ENCODE peak calls at places on chromosomes 4 and X, in four cellular contexts. E is activated CD4-positive, alpha-beta T cell treated with anti-CD3 and anti-CD28 coated beads, Interleukin-2, amount 50 U/mL, for 24 hours; C is AG08395; S is NCI-H1105 treated with DMSO at 0.1 percent for 48 hours. U is an unnamed sample.

GRCh38 chrX:155768036-155768769 is 112.9 kb upstream of the VAMP7 start:
- DNase-seq in C (peak; percentile 16), E (no peak), S (peak; percentile 37), U (no peak)

GRCh38 chrX:44843753-44844152 is at the start of gene DUSP21:
- DNase-seq in C (no peak), E (no peak), S (no peak), U (no peak)

GRCh38 chr4:6085028-6085942 is 67.1 kb upstream of the C4orf50 start:
- DNase-seq in E (no peak), C (no peak), S (no peak), U (no peak)

GRCh38 chr4:166293551-166293950 is 420.5 kb downstream of the TLL1 start:
- DNase-seq in C (no peak), E (no peak), S (no peak), U (no peak)

GRCh38 chrX:103440621-103441020 is 64.3 kb downstream of the BEX3 start:
- DNase-seq in C (no peak), E (no peak), S (no peak), U (no peak)

GRCh38 chrX:50081282-50081955 is 119.4 kb downstream of the AKAP4 start:
- DNase-seq in S (peak; percentile 33), E (no peak), C (no peak), U (peak; percentile 31)

GRCh38 chrX:133402042-133402453 is 13.2 kb downstream of the GPC4 start:
- DNase-seq in C (peak; percentile 31), E (no peak), S (no peak), U (no peak)

GRCh38 chr4:142353149-142353738 is 492.9 kb downstream of the INPP4B start:
- DNase-seq in C (peak; percentile 56), E (no peak), S (peak; percentile 27), U (peak; percentile 16)

GRCh38 chr4:38751341-38752043 is 31.3 kb downstream of the TLR10 start:
- DNase-seq in C (no peak), S (no peak), E (no peak), U (no peak)

GRCh38 chr4:139469216-139469615 is 15.3 kb downstream of the RAB33B start:
- DNase-seq in C (no peak), S (no peak), E (no peak), U (no peak)

GRCh38 chr4:128461300-128462103 is 173.9 kb upstream of the PGRMC2 start:
- DNase-seq in C (peak; percentile 69), S (no peak), E (no peak), U (no peak)

GRCh38 chr4:141046255-141046654 is 87.0 kb downstream of the RNF150 start:
- DNase-seq in S (no peak), E (no peak), C (peak; percentile 92), U (no peak)

GRCh38 chr4:41687971-41688370 is 60.6 kb downstream of the PHOX2B start:
- DNase-seq in E (no peak), S (no peak), C (no peak), U (no peak)

GRCh38 chr4:146263785-146264184 is 49.4 kb downstream of the REELD1 start:
- DNase-seq in S (no peak), E (no peak), C (no peak), U (no peak)

GRCh38 chr4:140071806-140072205 is 82.2 kb downstream of the MAML3 start:
- DNase-seq in E (peak; percentile 62), S (no peak), C (peak; percentile 84), U (no peak)

U was measured in prostate gland.